ENCODE peak calls at places on chromosomes 5 and 9, in four cellular contexts. One of them, this sample, is unnamed.

GRCh38 chr5:73319036-73319435 is 129.5 kb downstream of the FOXD1 start:
- DNase-seq in stimulated activated CD4-positive, alpha-beta T cell treated with anti-CD3 and anti-CD28 coated beads, Interleukin-4, amount 100 ng/mL, for 4 hours: no peak
- DNase-seq in GM20000: no peak
- DNase-seq in ELR: no peak
- DNase-seq in this sample: no peak

GRCh38 chr9:29432191-29432590 is 1858.9 kb upstream of the C9orf72 start:
- DNase-seq in stimulated activated CD4-positive, alpha-beta T cell treated with anti-CD3 and anti-CD28 coated beads, Interleukin-4, amount 100 ng/mL, for 4 hours: no peak
- DNase-seq in GM20000: no peak
- DNase-seq in ELR: no peak
- DNase-seq in this sample: no peak

GRCh38 chr9:4979224-4979623 is 5.8 kb upstream of the JAK2 start:
- DNase-seq in stimulated activated CD4-positive, alpha-beta T cell treated with anti-CD3 and anti-CD28 coated beads, Interleukin-4, amount 100 ng/mL, for 4 hours: no peak
- DNase-seq in GM20000: no peak
- DNase-seq in ELR: peak
- DNase-seq in this sample: peak

GRCh38 chr5:170333161-170333909 is 35.8 kb upstream of the LCP2 start:
- DNase-seq in stimulated activated CD4-positive, alpha-beta T cell treated with anti-CD3 and anti-CD28 coated beads, Interleukin-4, amount 100 ng/mL, for 4 hours: peak
- DNase-seq in GM20000: no peak
- DNase-seq in ELR: no peak
- DNase-seq in this sample: no peak

GRCh38 chr9:29806941-29807625 is 2233.8 kb upstream of the C9orf72 start:
- DNase-seq in stimulated activated CD4-positive, alpha-beta T cell treated with anti-CD3 and anti-CD28 coated beads, Interleukin-4, amount 100 ng/mL, for 4 hours: no peak
- DNase-seq in GM20000: no peak
- DNase-seq in ELR: peak
- DNase-seq in this sample: peak

GRCh38 chr9:91177081-91177480 is 184.6 kb downstream of the AUH start:
- DNase-seq in stimulated activated CD4-positive, alpha-beta T cell treated with anti-CD3 and anti-CD28 coated beads, Interleukin-4, amount 100 ng/mL, for 4 hours: no peak
- DNase-seq in GM20000: no peak
- DNase-seq in ELR: no peak
- DNase-seq in this sample: no peak

GRCh38 chr9:72271617-72272478 is 93.2 kb downstream of the ZFAND5 start:
- DNase-seq in stimulated activated CD4-positive, alpha-beta T cell treated with anti-CD3 and anti-CD28 coated beads, Interleukin-4, amount 100 ng/mL, for 4 hours: peak
- DNase-seq in GM20000: peak
- DNase-seq in ELR: peak
- DNase-seq in this sample: peak

GRCh38 chr9:3361115-3361514 is 164.7 kb downstream of the RFX3 start:
- DNase-seq in stimulated activated CD4-positive, alpha-beta T cell treated with anti-CD3 and anti-CD28 coated beads, Interleukin-4, amount 100 ng/mL, for 4 hours: no peak
- DNase-seq in GM20000: no peak
- DNase-seq in ELR: no peak
- DNase-seq in this sample: no peak

GRCh38 chr9:93594041-93594756 is 17.8 kb downstream of the PHF2 start:
- DNase-seq in stimulated activated CD4-positive, alpha-beta T cell treated with anti-CD3 and anti-CD28 coated beads, Interleukin-4, amount 100 ng/mL, for 4 hours: no peak
- DNase-seq in GM20000: no peak
- DNase-seq in ELR: no peak
- DNase-seq in this sample: no peak

GRCh38 chr9:128340691-128341434 is 536 bp downstream of the SLC27A4 start:
- DNase-seq in stimulated activated CD4-positive, alpha-beta T cell treated with anti-CD3 and anti-CD28 coated beads, Interleukin-4, amount 100 ng/mL, for 4 hours: peak
- DNase-seq in GM20000: peak
- DNase-seq in ELR: peak
- DNase-seq in this sample: no peak

GRCh38 chr5:159965031-159965837 is 43.7 kb upstream of the TTC1 start:
- DNase-seq in stimulated activated CD4-positive, alpha-beta T cell treated with anti-CD3 and anti-CD28 coated beads, Interleukin-4, amount 100 ng/mL, for 4 hours: peak
- DNase-seq in GM20000: no peak
- DNase-seq in ELR: peak
- DNase-seq in this sample: peak

GRCh38 chr9:99050292-99050911 is 54.5 kb upstream of the TGFBR1 start:
- DNase-seq in stimulated activated CD4-positive, alpha-beta T cell treated with anti-CD3 and anti-CD28 coated beads, Interleukin-4, amount 100 ng/mL, for 4 hours: no peak
- DNase-seq in GM20000: no peak
- DNase-seq in ELR: peak
- DNase-seq in this sample: peak

GRCh38 chr5:67364381-67364970 is 167.9 kb upstream of the CD180 start:
- DNase-seq in stimulated activated CD4-positive, alpha-beta T cell treated with anti-CD3 and anti-CD28 coated beads, Interleukin-4, amount 100 ng/mL, for 4 hours: no peak
- DNase-seq in GM20000: no peak
- DNase-seq in ELR: no peak
- DNase-seq in this sample: no peak

GRCh38 chr5:166551384-166551783 is 1740.1 kb upstream of the WWC1 start:
- DNase-seq in stimulated activated CD4-positive, alpha-beta T cell treated with anti-CD3 and anti-CD28 coated beads, Interleukin-4, amount 100 ng/mL, for 4 hours: no peak
- DNase-seq in GM20000: no peak
- DNase-seq in ELR: no peak
- DNase-seq in this sample: no peak

GRCh38 chr5:75734913-75735789 is 17.9 kb upstream of the POC5 start:
- DNase-seq in stimulated activated CD4-positive, alpha-beta T cell treated with anti-CD3 and anti-CD28 coated beads, Interleukin-4, amount 100 ng/mL, for 4 hours: no peak
- DNase-seq in GM20000: peak
- DNase-seq in ELR: peak
- DNase-seq in this sample: peak

GRCh38 chr5:94431696-94432095 is 186.7 kb downstream of the KIAA0825 start:
- DNase-seq in stimulated activated CD4-positive, alpha-beta T cell treated with anti-CD3 and anti-CD28 coated beads, Interleukin-4, amount 100 ng/mL, for 4 hours: no peak
- DNase-seq in GM20000: no peak
- DNase-seq in ELR: no peak
- DNase-seq in this sample: no peak

GRCh38 chr5:66830636-66831035 is 234.4 kb downstream of the MAST4 start:
- DNase-seq in stimulated activated CD4-positive, alpha-beta T cell treated with anti-CD3 and anti-CD28 coated beads, Interleukin-4, amount 100 ng/mL, for 4 hours: no peak
- DNase-seq in GM20000: no peak
- DNase-seq in ELR: peak
- DNase-seq in this sample: peak

GRCh38 chr5:12141496-12141895 is 237.2 kb upstream of the CTNND2 start:
- DNase-seq in stimulated activated CD4-positive, alpha-beta T cell treated with anti-CD3 and anti-CD28 coated beads, Interleukin-4, amount 100 ng/mL, for 4 hours: no peak
- DNase-seq in GM20000: no peak
- DNase-seq in ELR: peak
- DNase-seq in this sample: no peak

GRCh38 chr5:178293400-178293799 is 60.8 kb upstream of the PHYKPL start:
- DNase-seq in stimulated activated CD4-positive, alpha-beta T cell treated with anti-CD3 and anti-CD28 coated beads, Interleukin-4, amount 100 ng/mL, for 4 hours: no peak
- DNase-seq in GM20000: no peak
- DNase-seq in ELR: no peak
- DNase-seq in this sample: no peak

GRCh38 chr5:148776780-148777179 is 49.6 kb upstream of the ADRB2 start:
- DNase-seq in stimulated activated CD4-positive, alpha-beta T cell treated with anti-CD3 and anti-CD28 coated beads, Interleukin-4, amount 100 ng/mL, for 4 hours: no peak
- DNase-seq in GM20000: no peak
- DNase-seq in ELR: peak
- DNase-seq in this sample: peak

GRCh38 chr5:130333089-130333488 is 428.8 kb downstream of the CHSY3 start:
- DNase-seq in stimulated activated CD4-positive, alpha-beta T cell treated with anti-CD3 and anti-CD28 coated beads, Interleukin-4, amount 100 ng/mL, for 4 hours: no peak
- DNase-seq in GM20000: no peak
- DNase-seq in ELR: peak
- DNase-seq in this sample: peak

GRCh38 chr9:136686794-136687711 is at the start of gene AGPAT2:
- DNase-seq in stimulated activated CD4-positive, alpha-beta T cell treated with anti-CD3 and anti-CD28 coated beads, Interleukin-4, amount 100 ng/mL, for 4 hours: peak
- DNase-seq in GM20000: peak
- DNase-seq in ELR: peak
- DNase-seq in this sample: peak

GRCh38 chr9:109904666-109905065 is 124.7 kb downstream of the PALM2AKAP2 start:
- DNase-seq in stimulated activated CD4-positive, alpha-beta T cell treated with anti-CD3 and anti-CD28 coated beads, Interleukin-4, amount 100 ng/mL, for 4 hours: no peak
- DNase-seq in GM20000: no peak
- DNase-seq in ELR: no peak
- DNase-seq in this sample: no peak

GRCh38 chr9:121156263-121156731 is 45.4 kb downstream of the RAB14 start:
- DNase-seq in stimulated activated CD4-positive, alpha-beta T cell treated with anti-CD3 and anti-CD28 coated beads, Interleukin-4, amount 100 ng/mL, for 4 hours: no peak
- DNase-seq in GM20000: peak
- DNase-seq in ELR: peak
- DNase-seq in this sample: peak

GRCh38 chr5:151108566-151108965 is 27.7 kb upstream of the TNIP1 start:
- DNase-seq in stimulated activated CD4-positive, alpha-beta T cell treated with anti-CD3 and anti-CD28 coated beads, Interleukin-4, amount 100 ng/mL, for 4 hours: no peak
- DNase-seq in GM20000: no peak
- DNase-seq in ELR: no peak
- DNase-seq in this sample: no peak

GRCh38 chr5:127997131-127997775 is 86.3 kb upstream of the SLC12A2 start:
- DNase-seq in stimulated activated CD4-positive, alpha-beta T cell treated with anti-CD3 and anti-CD28 coated beads, Interleukin-4, amount 100 ng/mL, for 4 hours: no peak
- DNase-seq in GM20000: no peak
- DNase-seq in ELR: no peak
- DNase-seq in this sample: no peak

GRCh38 chr9:3956081-3956701 is 343.7 kb downstream of the GLIS3 start:
- DNase-seq in stimulated activated CD4-positive, alpha-beta T cell treated with anti-CD3 and anti-CD28 coated beads, Interleukin-4, amount 100 ng/mL, for 4 hours: no peak
- DNase-seq in GM20000: no peak
- DNase-seq in ELR: no peak
- DNase-seq in this sample: no peak

GRCh38 chr5:1517838-1518237 is 5.9 kb downstream of the LPCAT1 start:
- DNase-seq in stimulated activated CD4-positive, alpha-beta T cell treated with anti-CD3 and anti-CD28 coated beads, Interleukin-4, amount 100 ng/mL, for 4 hours: no peak
- DNase-seq in GM20000: no peak
- DNase-seq in ELR: no peak
- DNase-seq in this sample: no peak

GRCh38 chr5:139061274-139061673 is 136.9 kb downstream of the SIL1 start:
- DNase-seq in stimulated activated CD4-positive, alpha-beta T cell treated with anti-CD3 and anti-CD28 coated beads, Interleukin-4, amount 100 ng/mL, for 4 hours: no peak
- DNase-seq in GM20000: no peak
- DNase-seq in ELR: peak
- DNase-seq in this sample: peak

GRCh38 chr5:148469446-148470062 is 85.8 kb downstream of the FBXO38 start:
- DNase-seq in stimulated activated CD4-positive, alpha-beta T cell treated with anti-CD3 and anti-CD28 coated beads, Interleukin-4, amount 100 ng/mL, for 4 hours: no peak
- DNase-seq in GM20000: no peak
- DNase-seq in ELR: peak
- DNase-seq in this sample: peak

GRCh38 chr5:110414360-110414759 is 312.1 kb downstream of the TMEM232 start:
- DNase-seq in stimulated activated CD4-positive, alpha-beta T cell treated with anti-CD3 and anti-CD28 coated beads, Interleukin-4, amount 100 ng/mL, for 4 hours: no peak
- DNase-seq in GM20000: peak
- DNase-seq in ELR: peak
- DNase-seq in this sample: peak

GRCh38 chr5:43000198-43000840 is 39.8 kb downstream of the ANXA2R start:
- DNase-seq in stimulated activated CD4-positive, alpha-beta T cell treated with anti-CD3 and anti-CD28 coated beads, Interleukin-4, amount 100 ng/mL, for 4 hours: no peak
- DNase-seq in GM20000: no peak
- DNase-seq in ELR: peak
- DNase-seq in this sample: peak